ENCODE peak calls at places on chromosomes 11 and 22, in five cellular contexts. B is H9, O is upper lobe of right lung, Y is substantia nigra, V is dorsolateral prefrontal cortex. N is an unnamed sample.

GRCh38 chr11:92711913-92712312 is 257.5 kb upstream of the MTNR1B start:
- DNase-seq in B (no peak), Y (no peak), V (no peak), O (no peak), N (no peak)

GRCh38 chr11:66579017-66579606 is 10.7 kb upstream of the CTSF start:
- DNase-seq in O (peak), V (peak), Y (peak), B (peak), N (no peak)

GRCh38 chr11:73225001-73225686 is 7.1 kb downstream of the P2RY2 start:
- DNase-seq in B (no peak), Y (no peak), V (no peak), O (peak), N (no peak)

GRCh38 chr22:46942816-46943783 is 180.7 kb downstream of the TBC1D22A start:
- DNase-seq in O (no peak), V (no peak), B (no peak), Y (no peak), N (no peak)

GRCh38 chr11:117409511-117409910 is 81.9 kb downstream of the CEP164 start:
- DNase-seq in V (no peak), O (peak), Y (no peak), B (peak), N (no peak)

GRCh38 chr11:12239396-12240298 is 129.3 kb downstream of the MICAL2 start:
- DNase-seq in Y (no peak), B (no peak), O (no peak), V (no peak), N (no peak)

GRCh38 chr11:9231848-9232177 is 33.3 kb downstream of the DENND5A start:
- DNase-seq in V (no peak), B (no peak), O (no peak), Y (no peak), N (peak)

GRCh38 chr11:32213223-32213622 is 122.3 kb downstream of the RCN1 start:
- DNase-seq in V (no peak), Y (no peak), B (no peak), O (no peak), N (peak)

GRCh38 chr22:38454361-38455062 is 487 bp downstream of the KCNJ4 start:
- DNase-seq in V (no peak), O (no peak), B (no peak), Y (no peak), N (no peak)

GRCh38 chr11:7530013-7530412 is 16.2 kb downstream of the PPFIBP2 start:
- DNase-seq in Y (no peak), B (no peak), O (no peak), V (no peak), N (no peak)

GRCh38 chr22:44665115-44665514 is 36.9 kb upstream of the PRR5 start:
- DNase-seq in B (no peak), Y (no peak), V (no peak), O (no peak), N (peak)

GRCh38 chr22:44667276-44667675 is 34.7 kb upstream of the PRR5 start:
- DNase-seq in Y (no peak), O (no peak), B (no peak), V (no peak), N (no peak)

GRCh38 chr22:44667829-44668189 is 34.2 kb upstream of the PRR5 start:
- DNase-seq in V (no peak), Y (no peak), O (no peak), B (peak), N (no peak)

GRCh38 chr22:44664149-44664548 is 37.9 kb upstream of the PRR5 start:
- DNase-seq in V (peak), Y (no peak), O (no peak), B (no peak), N (no peak)

DNA sequence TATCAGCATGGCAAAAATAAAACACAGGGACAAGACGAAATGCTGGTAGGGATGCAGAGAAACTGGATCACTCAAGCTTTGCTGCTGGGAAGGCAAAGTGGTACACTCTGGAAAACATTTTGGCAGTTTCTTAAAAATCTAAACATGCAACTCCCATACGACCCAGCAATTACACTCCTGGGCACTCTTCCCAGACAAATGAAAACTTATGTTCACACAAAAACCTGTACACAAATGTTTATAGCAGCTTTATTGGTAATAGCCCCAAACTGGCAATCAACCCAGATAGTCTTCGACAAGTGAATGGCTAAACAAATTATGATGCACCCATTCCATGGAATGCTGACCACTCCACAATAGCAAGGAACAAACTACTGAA is 35.8 kb upstream of the PRR5 start:
- DNase-seq in V (no peak), Y (no peak), B (no peak), O (no peak), N (no peak)
- H3K27ac ChIP-seq in V (no peak), Y (no peak), B (no peak), O (no peak), N (no peak)

GRCh38 chr11:128482512-128483191 is 104.7 kb downstream of the ETS1 start:
- DNase-seq in B (no peak), O (no peak), V (no peak), Y (no peak), N (no peak)

GRCh38 chr11:128482092-128482491 is 105.3 kb downstream of the ETS1 start:
- DNase-seq in V (no peak), O (no peak), Y (no peak), B (no peak), N (no peak)

GRCh38 chr11:128481135-128481534 is 106.2 kb downstream of the ETS1 start:
- DNase-seq in V (no peak), Y (no peak), B (no peak), O (no peak), N (no peak)

GRCh38 chr11:128484172-128484571 is 103.2 kb downstream of the ETS1 start:
- DNase-seq in Y (no peak), V (no peak), B (no peak), O (no peak), N (no peak)

GRCh38 chr11:128483211-128483788 is 104.1 kb downstream of the ETS1 start:
- DNase-seq in B (no peak), O (no peak), Y (no peak), V (no peak), N (no peak)
- H3K27ac ChIP-seq in B (no peak), O (peak), Y (peak), V (no peak), N (no peak)

GRCh38 chr11:126394036-126394435 is 38.5 kb downstream of the ST3GAL4 start:
- DNase-seq in Y (no peak), V (no peak), O (peak), B (no peak), N (no peak)
- H3K27ac ChIP-seq in Y (peak), V (peak), O (no peak), B (no peak), N (peak)

DNA sequence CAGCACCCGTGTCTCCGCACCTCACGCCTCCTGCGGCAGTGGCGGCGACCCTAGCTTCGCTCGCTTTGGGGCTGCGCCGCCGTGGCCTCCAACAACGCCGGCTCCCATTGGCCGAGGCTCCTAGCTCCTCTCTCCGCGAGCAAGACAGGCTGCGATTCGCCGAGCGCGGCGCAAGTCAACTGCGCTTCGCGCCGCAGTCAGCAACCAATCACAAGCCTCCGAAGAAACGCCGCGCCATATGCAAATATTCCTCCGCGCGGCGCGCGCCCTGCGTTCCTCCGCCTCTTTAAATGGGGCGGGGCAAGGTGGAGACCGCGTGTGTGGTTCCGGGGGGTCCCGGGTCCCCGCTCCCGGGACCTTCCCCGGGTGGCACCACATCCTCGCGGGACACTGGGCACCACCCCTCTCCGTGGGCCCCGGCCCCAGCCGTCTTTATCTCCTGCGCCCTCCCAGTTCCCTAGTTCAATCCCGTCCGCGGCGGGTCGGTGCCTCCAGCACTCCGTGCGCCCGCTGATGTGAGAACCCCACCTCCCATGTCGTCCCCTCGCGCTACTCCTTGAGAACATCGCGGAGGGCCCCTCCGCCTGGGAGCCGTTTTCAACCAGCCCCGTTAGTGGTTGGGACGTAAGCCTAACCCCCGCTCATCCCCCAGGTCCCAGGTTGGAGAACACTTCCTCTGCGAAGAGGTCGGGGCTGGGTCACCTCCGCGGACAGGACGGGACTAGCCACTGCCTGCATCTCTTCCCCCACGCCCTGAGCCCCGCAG is at the start of gene NAP1L4:
- DNase-seq in B (peak), V (peak), Y (peak), O (peak), N (peak)
- H3K27ac ChIP-seq in B (no peak), V (peak), Y (peak), O (peak), N (peak)